ENCODE peak calls at places on chromosomes 2 and 18, in seven cellular contexts. C is stimulated activated effector memory CD8-positive, alpha-beta T cell treated with anti-CD3 and anti-CD28 coated beads, Interleukin-12 subunit alpha, Interleukin-12 subunit beta, amount 100 ng/mL, for 72 hours; F is iris pigment epithelial cell; A is NB4; Z is keratinocyte; R is NCI-H1048; Y is AG09319. P is an unnamed sample.

GRCh38 chr2:221833972-221834371 is 261.9 kb upstream of the EPHA4 start:
- DNase-seq in C (no peak), F (no peak), A (no peak), Z (no peak), R (no peak), Y (no peak), P (no peak)

GRCh38 chr2:217058791-217059755 is 199.2 kb upstream of the TNP1 start:
- DNase-seq in C (no peak), F (no peak), A (no peak), Z (no peak), R (no peak), Y (no peak), P (no peak)

GRCh38 chr2:212536385-212537310 is 2.0 kb downstream of the ERBB4 start:
- DNase-seq in C (peak), F (no peak), A (no peak), Z (no peak), R (no peak), Y (no peak), P (no peak)

GRCh38 chr18:55488473-55488872 is 99.5 kb downstream of the TCF4 start:
- DNase-seq in C (no peak), F (no peak), A (no peak), Z (no peak), R (no peak), Y (no peak), P (no peak)

GRCh38 chr2:126656311-126657145 is 570 bp downstream of the GYPC start:
- DNase-seq in C (peak), F (peak), A (peak), Z (no peak), R (no peak), Y (no peak), P (no peak)

GRCh38 chr2:72109291-72109690 is 38.4 kb downstream of the CYP26B1 start:
- DNase-seq in C (no peak), F (no peak), A (no peak), Z (no peak), R (no peak), Y (no peak), P (no peak)

GRCh38 chr18:58269931-58270330 is 225.9 kb downstream of the NEDD4L start:
- DNase-seq in C (no peak), F (no peak), A (no peak), Z (no peak), R (no peak), Y (no peak), P (no peak)

GRCh38 chr2:139439100-139439499 is 658.9 kb upstream of the NXPH2 start:
- DNase-seq in C (no peak), F (no peak), A (no peak), Z (no peak), R (no peak), Y (no peak), P (no peak)

GRCh38 chr2:98037666-98038339 is 42.1 kb upstream of the TMEM131 start:
- DNase-seq in C (no peak), F (no peak), A (no peak), Z (no peak), R (no peak), Y (no peak), P (no peak)

GRCh38 chr2:1631292-1632005 is 112.9 kb downstream of the PXDN start:
- DNase-seq in C (no peak), F (no peak), A (no peak), Z (no peak), R (no peak), Y (no peak), P (no peak)

GRCh38 chr2:191846787-191847620 is at the start of gene CAVIN2:
- DNase-seq in C (no peak), F (peak), A (no peak), Z (peak), R (no peak), Y (peak), P (no peak)

GRCh38 chr2:40554665-40555294 is 102.9 kb upstream of the SLC8A1 start:
- DNase-seq in C (peak), F (peak), A (peak), Z (no peak), R (no peak), Y (no peak), P (peak)

GRCh38 chr2:120480903-120481445 is 135.0 kb downstream of the INHBB start:
- DNase-seq in C (no peak), F (no peak), A (no peak), Z (no peak), R (no peak), Y (no peak), P (no peak)

GRCh38 chr2:1366546-1367134 is 46.6 kb upstream of the TPO start:
- DNase-seq in C (no peak), F (no peak), A (no peak), Z (no peak), R (peak), Y (no peak), P (peak)

GRCh38 chr2:74267068-74267467 is 68.7 kb downstream of the MTHFD2 start:
- DNase-seq in C (peak), F (no peak), A (peak), Z (no peak), R (no peak), Y (no peak), P (no peak)

GRCh38 chr2:85032621-85033020 is 61.7 kb downstream of the KCMF1 start:
- DNase-seq in C (no peak), F (peak), A (no peak), Z (no peak), R (no peak), Y (no peak), P (no peak)

GRCh38 chr18:55405655-55406373 is 182.2 kb downstream of the TCF4 start:
- DNase-seq in C (no peak), F (peak), A (no peak), Z (no peak), R (peak), Y (peak), P (no peak)

GRCh38 chr2:219440388-219441256 is 6.0 kb downstream of the SPEG start:
- DNase-seq in C (no peak), F (no peak), A (no peak), Z (no peak), R (no peak), Y (no peak), P (no peak)

GRCh38 chr2:226114436-226114835 is 685.2 kb downstream of the IRS1 start:
- DNase-seq in C (no peak), F (peak), A (peak), Z (no peak), R (no peak), Y (no peak), P (no peak)

GRCh38 chr2:56580242-56580641 is 396.5 kb downstream of the CCDC85A start:
- DNase-seq in C (no peak), F (peak), A (no peak), Z (peak), R (no peak), Y (no peak), P (no peak)

GRCh38 chr2:46180189-46180588 is 117.0 kb upstream of the EPAS1 start:
- DNase-seq in C (no peak), F (no peak), A (no peak), Z (no peak), R (no peak), Y (no peak), P (no peak)

GRCh38 chr18:57208056-57208455 is 61.2 kb downstream of the BOD1L2 start:
- DNase-seq in C (no peak), F (no peak), A (no peak), Z (no peak), R (no peak), Y (no peak), P (no peak)

GRCh38 chr2:168699834-168700417 is 102.5 kb upstream of the NOSTRIN start:
- DNase-seq in C (no peak), F (peak), A (no peak), Z (no peak), R (no peak), Y (peak), P (no peak)

GRCh38 chr18:58438161-58438983 is 190.5 kb downstream of the ALPK2 start:
- DNase-seq in C (peak), F (peak), A (no peak), Z (no peak), R (no peak), Y (peak), P (no peak)

GRCh38 chr2:103977681-103978080 is 876.2 kb upstream of the POU3F3 start:
- DNase-seq in C (no peak), F (no peak), A (no peak), Z (no peak), R (no peak), Y (no peak), P (no peak)

GRCh38 chr2:83756219-83756618 is 702.9 kb downstream of the SUCLG1 start:
- DNase-seq in C (no peak), F (no peak), A (no peak), Z (no peak), R (no peak), Y (no peak), P (no peak)

GRCh38 chr2:158760887-158761286 is 34.2 kb upstream of the DAPL1 start:
- DNase-seq in C (no peak), F (no peak), A (no peak), Z (no peak), R (no peak), Y (no peak), P (no peak)